ENCODE peak calls at places on chromosomes 4 and X, in six cellular contexts. I, T, N, J, H and W are unnamed samples.

GRCh38 chrX:39931554-39932282 is 166.0 kb downstream of the BCOR start:
- DNase-seq in H (peak), I (no peak), J (no peak), T (no peak), N (peak), W (no peak)

GRCh38 chrX:10110316-10110932 is 46.4 kb upstream of the CLCN4 start:
- DNase-seq in T (no peak), N (no peak), J (no peak), H (no peak), I (peak), W (no peak)

GRCh38 chr4:6854098-6854744 is 55.4 kb upstream of the TBC1D14 start:
- DNase-seq in T (no peak), N (no peak), J (no peak), H (no peak), I (no peak), W (no peak)

GRCh38 chr4:128844931-128845330 is 35.4 kb downstream of the JADE1 start:
- DNase-seq in I (no peak), H (no peak), T (peak), N (no peak), J (peak), W (no peak)

GRCh38 chr4:26069218-26069617 is 155.2 kb downstream of the SMIM20 start:
- DNase-seq in T (no peak), I (no peak), J (no peak), N (peak), H (peak), W (no peak)

GRCh38 chr4:48403779-48404178 is 62.5 kb downstream of the SLAIN2 start:
- DNase-seq in N (peak), T (no peak), I (no peak), J (no peak), H (peak), W (no peak)

GRCh38 chrX:116749943-116750342 is 287.2 kb upstream of the CT83 start:
- DNase-seq in T (no peak), J (no peak), H (no peak), I (no peak), N (no peak), W (no peak)

GRCh38 chr4:19381068-19381467 is 870.6 kb upstream of the SLIT2 start:
- DNase-seq in N (peak), H (peak), J (no peak), T (no peak), I (no peak), W (peak)

GRCh38 chr4:26992657-26993361 is 132.2 kb downstream of the STIM2 start:
- DNase-seq in N (peak), J (peak), T (peak), H (peak), I (no peak), W (no peak)

GRCh38 chr4:181258569-181258968 is 984.6 kb upstream of the TENM3 start:
- DNase-seq in N (no peak), H (no peak), I (no peak), T (no peak), J (no peak), W (no peak)

GRCh38 chr4:73617256-73617655 is 3.0 kb downstream of the RASSF6 start:
- DNase-seq in I (no peak), J (no peak), N (no peak), H (no peak), T (no peak), W (no peak)

GRCh38 chrX:128142745-128143144 is 90.5 kb upstream of the ACTRT1 start:
- DNase-seq in J (no peak), H (no peak), T (no peak), N (no peak), I (no peak), W (no peak)

GRCh38 chrX:39504227-39504626 is 593.5 kb downstream of the BCOR start:
- DNase-seq in N (no peak), I (no peak), J (no peak), H (no peak), T (no peak), W (no peak)

GRCh38 chrX:13092455-13092941 is 48.1 kb upstream of the FAM9C start:
- DNase-seq in N (no peak), I (no peak), H (no peak), J (no peak), T (no peak), W (no peak)

GRCh38 chr4:168318266-168318895 is at the start of gene DDX60:
- DNase-seq in I (peak), N (peak), J (peak), T (peak), H (peak), W (no peak)

GRCh38 chr4:72448231-72448630 is 120.8 kb downstream of the ADAMTS3 start:
- DNase-seq in J (no peak), N (no peak), T (no peak), I (no peak), H (no peak), W (no peak)

GRCh38 chrX:22057667-22058066 is 25.5 kb downstream of the PHEX start:
- DNase-seq in H (no peak), I (no peak), N (no peak), J (no peak), T (no peak), W (no peak)

GRCh38 chr4:119709418-119709817 is 80.8 kb upstream of the PDE5A start:
- DNase-seq in T (no peak), H (no peak), J (no peak), I (no peak), N (no peak), W (no peak)

GRCh38 chr4:89496851-89497250 is 189.3 kb upstream of the GPRIN3 start:
- DNase-seq in J (no peak), N (no peak), T (no peak), H (peak), I (no peak), W (no peak)

GRCh38 chr4:119035941-119036737 is 99.5 kb upstream of the MYOZ2 start:
- DNase-seq in N (no peak), J (no peak), H (no peak), I (no peak), T (no peak), W (no peak)

GRCh38 chr4:141002323-141002805 is 130.9 kb downstream of the RNF150 start:
- DNase-seq in I (no peak), H (peak), T (no peak), J (no peak), N (peak), W (peak)

GRCh38 chr4:30839583-30840520 is 119.7 kb downstream of the PCDH7 start:
- DNase-seq in T (no peak), H (peak), N (no peak), I (no peak), J (no peak), W (peak)

GRCh38 chrX:145825896-145826295 is 8.3 kb downstream of the SLITRK2 start:
- DNase-seq in J (no peak), I (peak), N (peak), T (no peak), H (peak), W (no peak)
- TF ChIP-seq CTCF in J (peak), I (peak), N (no peak), T (peak), H (no peak), W (peak)

GRCh38 chr4:87973283-87974169 is 2.0 kb upstream of the SPP1 start:
- DNase-seq in I (peak), T (peak), J (peak), N (peak), H (peak), W (no peak)
- H3K4me3 ChIP-seq in I (no peak), T (no peak), J (no peak), N (peak), H (no peak), W (no peak)

GRCh38 chrX:16876696-16877095 is 6.5 kb upstream of the RBBP7 start:
- DNase-seq in H (no peak), J (no peak), T (no peak), I (no peak), N (no peak), W (no peak)

GRCh38 chrX:16883487-16883804 is 13.3 kb upstream of the RBBP7 start:
- DNase-seq in N (no peak), J (no peak), H (no peak), T (no peak), I (no peak), W (no peak)

GRCh38 chrX:16882702-16883486 is 12.7 kb upstream of the RBBP7 start:
- DNase-seq in N (peak), T (peak), H (peak), I (peak), J (peak), W (peak)

GRCh38 chrX:16885628-16886027 is 15.5 kb upstream of the RBBP7 start:
- DNase-seq in J (no peak), N (no peak), T (no peak), H (no peak), I (peak), W (no peak)

GRCh38 chrX:16882188-16882587 is 12.0 kb upstream of the RBBP7 start:
- DNase-seq in J (peak), I (peak), H (peak), N (peak), T (peak), W (no peak)
- TF ChIP-seq CTCF in J (no peak), I (no peak), H (no peak), N (no peak), T (no peak), W (no peak)

GRCh38 chr4:139267301-139267700 is 12.7 kb downstream of the MGARP start:
- DNase-seq in I (no peak), T (no peak), N (no peak), J (no peak), H (no peak), W (no peak)

GRCh38 chr4:139265654-139266053 is 14.4 kb downstream of the MGARP start:
- DNase-seq in I (no peak), J (no peak), T (no peak), N (no peak), H (no peak), W (no peak)

GRCh38 chr4:139266208-139266582 is 13.8 kb downstream of the MGARP start:
- DNase-seq in T (no peak), N (no peak), J (no peak), I (no peak), H (no peak), W (no peak)

GRCh38 chr4:139266583-139267257 is 13.3 kb downstream of the MGARP start:
- DNase-seq in H (peak), I (peak), J (peak), T (peak), N (peak), W (no peak)
- H3K4me3 ChIP-seq in H (peak), I (peak), J (peak), T (no peak), N (peak), W (peak)

GRCh38 chrX:31179203-31179602 is 107.4 kb upstream of the FTHL17 start:
- DNase-seq in T (no peak), H (no peak), I (no peak), N (no peak), J (no peak), W (no peak)
- TF ChIP-seq CTCF in T (no peak), H (no peak), I (no peak), N (no peak), J (no peak), W (no peak)

GRCh38 chr4:14221176-14221575 is 593.7 kb upstream of the BOD1L1 start:
- DNase-seq in H (no peak), J (no peak), N (no peak), T (no peak), I (no peak), W (no peak)

GRCh38 chr4:14223461-14223860 is 595.9 kb upstream of the BOD1L1 start:
- DNase-seq in J (no peak), N (no peak), T (no peak), H (no peak), I (no peak), W (no peak)

GRCh38 chr4:14222630-14223029 is 595.1 kb upstream of the BOD1L1 start:
- DNase-seq in I (no peak), T (peak), H (no peak), J (peak), N (no peak), W (no peak)

DNA sequence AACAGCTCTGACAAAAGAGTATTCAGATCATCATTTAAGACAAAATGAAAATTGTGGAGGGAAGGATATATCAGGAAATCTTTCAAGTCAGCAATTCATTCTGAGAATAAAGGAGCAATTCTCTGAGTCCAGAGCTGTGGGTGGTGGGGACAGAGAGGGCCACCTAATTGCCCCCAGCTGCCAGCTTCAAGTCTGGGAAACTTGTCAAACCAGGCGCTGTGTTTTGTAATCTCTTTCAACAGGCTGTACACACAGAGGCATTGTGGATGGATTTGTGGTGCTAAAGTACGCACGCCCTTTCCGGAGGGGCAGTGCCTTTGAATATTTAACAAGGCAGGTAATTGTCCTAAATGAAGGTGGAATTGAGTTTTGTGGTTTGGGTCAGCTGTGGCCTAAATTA is 591.1 kb upstream of the BOD1L1 start:
- DNase-seq in T (peak), J (peak), I (no peak), H (no peak), N (no peak), W (peak)
- H3K4me3 ChIP-seq in T (no peak), J (no peak), I (no peak), H (no peak), N (no peak), W (no peak)

GRCh38 chr4:116668190-116668589 is 417.2 kb downstream of the TRAM1L1 start:
- DNase-seq in H (no peak), J (no peak), T (no peak), I (no peak), N (no peak), W (no peak)
- TF ChIP-seq CTCF in H (no peak), J (no peak), T (no peak), I (no peak), N (peak), W (peak)